ENCODE peak calls at places on chromosome 2, in six cellular contexts. B is cardiac muscle cell, V is heart left ventricle, S is A549, J is coronary artery, Q is transverse colon. W is an unnamed sample.

GRCh38 chr2:189500456-189501160 is 59.3 kb downstream of the WDR75 start:
- DNase-seq in B (no peak), V (no peak), S (no peak), J (no peak), Q (no peak), W (no peak)

GRCh38 chr2:44130441-44130840 is 38.2 kb upstream of the PPM1B start:
- DNase-seq in B (peak; percentile 25), V (no peak), S (peak; percentile 53), J (no peak), Q (no peak), W (no peak)

GRCh38 chr2:195559431-195559914 is 97.6 kb upstream of the SLC39A10 start:
- DNase-seq in B (peak; percentile 94), V (no peak), S (no peak), J (no peak), Q (peak; percentile 62), W (no peak)

GRCh38 chr2:118014492-118014824 is 588 bp upstream of the CCDC93 start:
- DNase-seq in B (no peak), V (no peak), S (no peak), J (peak; percentile 74), Q (no peak), W (no peak)

GRCh38 chr2:232979871-232980461 is 33.1 kb downstream of the NGEF start:
- DNase-seq in B (peak; percentile 14), V (no peak), S (peak; percentile 88), J (no peak), Q (peak; percentile 67), W (peak; percentile 74)

GRCh38 chr2:100895402-100895801 is 75.5 kb downstream of the NPAS2 start:
- DNase-seq in B (no peak), V (peak; percentile 85), S (no peak), J (no peak), Q (peak; percentile 76), W (no peak)

GRCh38 chr2:174516495-174517378 is 29.9 kb upstream of the GPR155 start:
- DNase-seq in B (no peak), V (no peak), S (no peak), J (no peak), Q (no peak), W (no peak)

GRCh38 chr2:100235581-100235980 is 86.7 kb downstream of the LONRF2 start:
- DNase-seq in B (no peak), V (no peak), S (no peak), J (peak; percentile 21), Q (no peak), W (no peak)

GRCh38 chr2:69642709-69643601 is 584 bp downstream of the AAK1 start:
- DNase-seq in B (peak; percentile 78), V (peak; percentile 53), S (peak; percentile 54), J (no peak), Q (peak; percentile 43), W (peak; percentile 63)

GRCh38 chr2:172394008-172394407 is 33.4 kb upstream of the ITGA6 start:
- DNase-seq in B (no peak), V (no peak), S (no peak), J (no peak), Q (no peak), W (no peak)

GRCh38 chr2:102585704-102586404 is 33.5 kb upstream of the SLC9A2 start:
- DNase-seq in B (no peak), V (no peak), S (peak; percentile 41), J (no peak), Q (no peak), W (peak; percentile 17)

GRCh38 chr2:72612614-72613160 is 213.1 kb downstream of the EXOC6B start:
- DNase-seq in B (no peak), V (no peak), S (no peak), J (no peak), Q (no peak), W (no peak)

GRCh38 chr2:6556755-6557154 is 309.0 kb downstream of the CMPK2 start:
- DNase-seq in B (no peak), V (no peak), S (peak; percentile 16), J (no peak), Q (no peak), W (peak; percentile 4)

GRCh38 chr2:37439131-37439642 is 94.8 kb downstream of the QPCT start:
- DNase-seq in B (no peak), V (no peak), S (no peak), J (no peak), Q (no peak), W (no peak)

GRCh38 chr2:200509227-200509607 is 651 bp downstream of the KCTD18 start:
- DNase-seq in B (peak; percentile 10), V (no peak), S (peak; percentile 20), J (peak; percentile 75), Q (no peak), W (peak; percentile 47)

GRCh38 chr2:129740504-129740903 is 239.0 kb upstream of the RAB6C start:
- DNase-seq in B (no peak), V (no peak), S (no peak), J (peak; percentile 26), Q (no peak), W (no peak)

GRCh38 chr2:176380341-176380740 is 111.1 kb downstream of the MTX2 start:
- DNase-seq in B (no peak), V (no peak), S (no peak), J (no peak), Q (no peak), W (no peak)

GRCh38 chr2:196944570-196944969 is 18.1 kb upstream of the PGAP1 start:
- DNase-seq in B (no peak), V (no peak), S (no peak), J (no peak), Q (no peak), W (no peak)

GRCh38 chr2:54402350-54402749 is 53.8 kb upstream of the SPTBN1 start:
- DNase-seq in B (peak; percentile 90), V (peak; percentile 84), S (no peak), J (peak; percentile 79), Q (peak; percentile 26), W (no peak)

GRCh38 chr2:196592912-196593881 is 46.3 kb upstream of the CCDC150 start:
- DNase-seq in B (peak; percentile 63), V (peak; percentile 56), S (peak; percentile 70), J (peak; percentile 73), Q (no peak), W (peak; percentile 36)

GRCh38 chr2:149908731-149909690 is 321.4 kb upstream of the MMADHC start:
- DNase-seq in B (peak; percentile 74), V (no peak), S (no peak), J (no peak), Q (no peak), W (no peak)

GRCh38 chr2:41930807-41931566 is 116.8 kb upstream of the PKDCC start:
- DNase-seq in B (peak; percentile 59), V (no peak), S (peak; percentile 95), J (no peak), Q (no peak), W (peak; percentile 58)

GRCh38 chr2:215590353-215590752 is 154.5 kb upstream of the FN1 start:
- DNase-seq in B (no peak), V (no peak), S (no peak), J (no peak), Q (no peak), W (no peak)

GRCh38 chr2:62089658-62090057 is 106.3 kb upstream of the B3GNT2 start:
- DNase-seq in B (no peak), V (no peak), S (no peak), J (no peak), Q (no peak), W (no peak)

GRCh38 chr2:100662866-100663265 is 100.1 kb downstream of the PDCL3 start:
- DNase-seq in B (no peak), V (no peak), S (no peak), J (peak; percentile 53), Q (no peak), W (no peak)

GRCh38 chr2:113116100-113116958 is 11.1 kb upstream of the IL1RN start:
- DNase-seq in B (peak; percentile 8), V (no peak), S (no peak), J (peak; percentile 53), Q (no peak), W (no peak)

GRCh38 chr2:177396630-177397460 is 4.3 kb downstream of the AGPS start:
- DNase-seq in B (peak; percentile 78), V (no peak), S (peak; percentile 61), J (no peak), Q (no peak), W (peak; percentile 67)

DNA sequence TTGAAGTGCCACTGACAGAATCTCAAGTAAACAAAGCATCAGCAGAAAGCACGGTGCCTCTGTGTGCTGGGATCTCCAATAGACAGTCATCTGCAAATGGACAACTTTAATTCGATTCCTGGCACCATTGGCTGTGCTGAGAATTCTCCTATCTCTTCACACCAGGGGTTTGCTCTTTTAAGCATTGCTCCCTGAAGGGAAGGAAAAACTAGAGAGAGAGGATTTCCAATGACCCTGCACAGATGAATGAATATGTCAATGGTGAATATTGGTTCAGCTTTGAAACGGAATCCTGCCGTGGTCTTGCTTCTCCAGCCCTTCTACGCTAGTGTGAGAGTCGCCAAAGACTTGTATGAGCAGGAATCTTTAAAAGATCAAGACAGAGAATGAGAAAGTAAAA is 97.9 kb downstream of the FIGN start:
- DNase-seq in B (no peak), V (no peak), S (no peak), J (no peak), Q (no peak), W (no peak)
- TF ChIP-seq CTCF in B (no peak), V (no peak), S (no peak), J (no peak), Q (no peak), W (no peak)

GRCh38 chr2:126649101-126649500 is 6.9 kb upstream of the GYPC start:
- DNase-seq in B (no peak), V (no peak), S (no peak), J (no peak), Q (no peak), W (no peak)
- H3K27ac ChIP-seq in B (no peak overlapping the region), V (no peak overlapping the region), S (no peak overlapping the region), J (no peak overlapping the region), Q (no peak overlapping the region), W (no peak overlapping the region)

DNA sequence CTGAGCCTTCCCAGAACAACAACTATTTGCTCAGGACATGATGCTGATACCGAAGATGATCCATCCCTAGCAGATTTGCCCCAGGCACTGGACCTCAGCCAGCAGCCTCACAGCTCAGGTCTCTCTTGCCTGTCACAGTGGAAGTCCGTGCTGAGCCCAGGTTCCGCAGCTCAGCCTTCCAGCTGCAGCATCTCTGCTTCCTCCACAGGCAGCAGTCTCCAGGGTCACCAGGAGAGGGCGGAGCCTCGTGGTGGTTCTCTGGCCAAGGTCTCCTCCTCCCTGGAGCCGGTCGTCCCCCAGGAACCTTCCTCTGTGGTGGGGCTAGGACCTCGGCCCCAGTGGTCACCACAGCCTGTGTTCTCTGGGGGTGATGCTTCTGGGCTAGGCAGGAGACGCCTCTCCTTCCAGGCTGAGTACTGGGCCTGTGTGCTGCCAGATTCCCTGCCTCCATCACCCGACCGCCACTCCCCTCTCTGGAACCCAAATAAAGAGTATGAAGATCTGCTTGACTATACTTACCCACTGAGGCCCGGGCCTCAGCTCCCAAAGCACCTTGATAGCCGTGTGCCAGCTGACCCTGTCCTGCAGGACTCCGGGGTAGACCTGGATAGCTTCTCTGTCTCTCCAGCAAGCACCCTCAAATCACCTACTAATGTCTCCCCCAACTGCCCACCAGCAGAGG is 15.4 kb downstream of the CEP68 start:
- DNase-seq in B (peak; percentile 32), V (peak; percentile 38), S (peak; percentile 36), J (no peak), Q (no peak), W (no peak)
- TF ChIP-seq CTCF in B (peak; percentile 40), V (no peak), S (no peak), J (no peak), Q (no peak), W (no peak)

DNA sequence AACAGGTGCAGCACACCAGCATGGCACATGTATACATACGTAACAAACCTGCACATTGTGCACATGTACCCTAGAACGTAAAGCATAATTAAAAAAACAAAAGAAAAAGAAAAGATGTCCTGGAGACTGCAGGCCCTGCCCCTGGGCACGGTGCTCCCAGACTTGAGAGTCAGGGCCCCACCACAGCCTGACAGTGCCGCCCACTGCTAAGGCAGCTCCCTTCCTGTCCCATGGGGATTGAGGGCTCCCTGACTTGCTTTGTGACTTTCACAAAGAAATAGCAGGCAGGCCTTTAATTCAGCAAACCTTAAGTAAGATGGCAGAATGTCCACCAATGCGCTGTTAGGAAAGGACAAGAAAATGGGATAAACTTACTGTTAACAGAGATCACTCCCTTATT is 116.8 kb downstream of the NDUFA10 start:
- DNase-seq in B (no peak), V (no peak), S (no peak), J (no peak), Q (no peak), W (no peak)
- H3K27ac ChIP-seq in B (no peak overlapping the region), V (no peak overlapping the region), S (no peak overlapping the region), J (no peak overlapping the region), Q (no peak overlapping the region), W (no peak overlapping the region)

W was measured in RWPE1.